ENCODE peak calls at places on chromosomes 12 and 14, in five cellular contexts. E is K562, M is HepG2, H is upper lobe of left lung, S is GM12878. Q is an unnamed sample.

GRCh38 chr12:93911436-93911835 is 234.3 kb downstream of the CRADD start:
- ATAC-seq in S (no peak), M (no peak), E (no peak), H (no peak), Q (no peak)

GRCh38 chr14:21614245-21614644 is 20.5 kb downstream of the OR10G2 start:
- ATAC-seq in M (no peak), H (peak), S (no peak), E (no peak), Q (no peak)

GRCh38 chr12:115341442-115341841 is 657.5 kb upstream of the TBX3 start:
- ATAC-seq in M (no peak), H (no peak), S (peak), E (no peak), Q (peak)

GRCh38 chr12:92495108-92495507 is 207.7 kb upstream of the PLEKHG7 start:
- ATAC-seq in M (no peak), H (no peak), E (no peak), S (peak), Q (no peak)

GRCh38 chr12:120965125-120965524 is 13.2 kb upstream of the HNF1A start:
- ATAC-seq in H (no peak), E (no peak), S (no peak), M (no peak), Q (no peak)

GRCh38 chr12:104006929-104007328 is 41.3 kb downstream of the TDG start:
- ATAC-seq in M (no peak), E (no peak), S (no peak), H (no peak), Q (no peak)

GRCh38 chr14:58638231-58639205 is 756 bp downstream of the DACT1 start:
- ATAC-seq in H (no peak), M (peak), S (peak), E (no peak), Q (peak)

GRCh38 chr12:118220697-118221096 is 84.8 kb downstream of the PEBP1 start:
- ATAC-seq in E (no peak), S (peak), M (no peak), H (no peak), Q (no peak)

GRCh38 chr12:125175576-125175975 is 110.3 kb downstream of the AACS start:
- ATAC-seq in H (no peak), E (peak), S (no peak), M (no peak), Q (no peak)

GRCh38 chr14:68211886-68212285 is 392.3 kb downstream of the RAD51B start:
- ATAC-seq in S (no peak), H (no peak), E (no peak), M (no peak), Q (no peak)

GRCh38 chr14:68271996-68272395 is 452.4 kb downstream of the RAD51B start:
- ATAC-seq in S (peak), M (no peak), E (no peak), H (no peak), Q (peak)

GRCh38 chr14:70888681-70889175 is 18.5 kb upstream of the PCNX1 start:
- ATAC-seq in M (no peak), H (no peak), S (no peak), E (no peak), Q (peak)

GRCh38 chr14:68198713-68199464 is 379.3 kb downstream of the RAD51B start:
- ATAC-seq in E (no peak), S (no peak), M (no peak), H (no peak), Q (no peak)

GRCh38 chr12:2212971-2213869 is 160.4 kb downstream of the CACNA1C start:
- ATAC-seq in E (no peak), H (no peak), S (no peak), M (no peak), Q (peak)

GRCh38 chr12:8491848-8492530 is 21.3 kb upstream of the CLEC4D start:
- ATAC-seq in H (no peak), E (no peak), S (no peak), M (no peak), Q (no peak)

GRCh38 chr12:121766290-121767039 is 27.0 kb downstream of the RHOF start:
- ATAC-seq in M (no peak), S (peak), H (no peak), E (peak), Q (no peak)

GRCh38 chr14:77469041-77469440 is 11.1 kb downstream of the AHSA1 start:
- ATAC-seq in E (peak), M (peak), S (no peak), H (no peak), Q (no peak)

GRCh38 chr12:120215766-120216735 is 15.1 kb upstream of the RPLP0 start:
- ATAC-seq in E (peak), M (no peak), S (no peak), H (no peak), Q (no peak)

GRCh38 chr14:101826359-101826758 is 64.8 kb downstream of the PPP2R5C start:
- ATAC-seq in S (no peak), M (no peak), H (no peak), E (no peak), Q (no peak)

GRCh38 chr14:104604461-104605449 is at the start of gene TMEM179:
- ATAC-seq in S (no peak), E (peak), H (no peak), M (peak), Q (peak)

GRCh38 chr12:98057701-98058100 is 457.7 kb upstream of the TMPO start:
- ATAC-seq in M (no peak), H (no peak), S (no peak), E (no peak), Q (no peak)

GRCh38 chr12:98059659-98060343 is 455.6 kb upstream of the TMPO start:
- ATAC-seq in E (no peak), M (no peak), S (no peak), H (no peak), Q (no peak)

GRCh38 chr12:98060421-98060820 is 455.0 kb upstream of the TMPO start:
- ATAC-seq in H (no peak), S (no peak), E (no peak), M (no peak), Q (no peak)

GRCh38 chr12:98062464-98063245 is 452.7 kb upstream of the TMPO start:
- ATAC-seq in S (no peak), M (no peak), H (no peak), E (no peak), Q (no peak)

DNA sequence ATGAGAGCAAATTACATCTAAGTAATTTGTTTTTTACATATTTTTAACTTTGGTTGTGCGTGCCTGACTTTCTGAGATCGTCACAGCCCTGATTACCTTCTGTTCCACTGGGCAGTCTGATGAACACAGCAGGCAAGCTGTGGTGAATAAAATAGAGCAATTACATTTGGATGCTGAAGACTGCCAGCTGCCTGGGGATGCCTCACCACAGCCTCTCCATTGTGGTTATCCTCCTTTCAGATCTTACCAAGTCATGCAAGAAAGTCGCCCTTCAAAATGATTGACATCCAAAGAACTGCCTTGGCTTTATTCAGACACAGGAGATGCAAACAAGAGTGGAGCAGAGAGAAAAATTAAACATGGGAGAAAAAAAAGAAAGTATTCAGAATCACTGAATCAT is 456.6 kb upstream of the TMPO start:
- ATAC-seq in E (no peak), M (no peak), H (no peak), S (peak), Q (no peak)
- TF ChIP-seq EP300 in E (no peak), M (no peak), H (no peak), S (no peak), Q (no peak)

DNA sequence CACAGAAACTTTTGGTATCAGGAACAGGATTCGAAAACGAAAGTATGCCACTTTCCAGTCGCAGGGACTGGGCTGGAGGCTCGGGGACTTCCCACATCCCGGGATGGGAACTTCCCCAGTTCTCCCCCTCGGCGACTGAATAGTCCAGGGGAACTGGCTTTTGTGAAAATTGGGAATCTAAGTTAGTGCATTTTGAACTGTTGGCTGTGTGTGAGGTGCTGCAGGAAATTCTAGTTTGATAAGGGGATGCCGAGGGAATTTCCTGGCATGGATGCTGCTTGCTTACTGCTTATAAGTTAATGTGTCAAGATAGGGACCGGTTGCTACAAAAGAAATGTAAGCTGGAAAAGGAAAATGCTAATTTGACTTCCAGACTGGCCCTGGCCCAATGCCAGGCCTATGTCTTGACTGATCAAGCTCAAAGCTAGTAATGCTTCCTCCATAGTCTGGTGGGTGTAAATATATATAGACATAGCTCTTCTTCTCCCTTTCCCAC is 73.4 kb upstream of the EIF5 start:
- ATAC-seq in M (peak), H (peak), E (peak), S (no peak), Q (peak)
- TF ChIP-seq POLR2AphosphoS5 in M (no peak), H (no peak), E (no peak), S (no peak), Q (no peak)

GRCh38 chr12:54164402-54165145 is 24.2 kb downstream of the SMUG1 start:
- ATAC-seq in E (no peak), S (no peak), M (no peak), H (no peak), Q (no peak)
- TF ChIP-seq EP300 in E (no peak), S (no peak), M (no peak), H (no peak), Q (no peak)

GRCh38 chr14:98368916-98369315 is 903.1 kb downstream of the BCL11B start:
- ATAC-seq in H (no peak), M (no peak), E (no peak), S (no peak), Q (no peak)
- TF ChIP-seq POLR2AphosphoS5 in H (no peak), M (no peak), E (no peak), S (no peak), Q (no peak)

GRCh38 chr12:117000316-117000715 is 89.6 kb downstream of the FBXW8 start:
- ATAC-seq in E (no peak), S (peak), H (no peak), M (no peak), Q (no peak)

GRCh38 chr12:116996648-116997047 is 85.9 kb downstream of the FBXW8 start:
- ATAC-seq in H (no peak), M (no peak), E (no peak), S (no peak), Q (no peak)

GRCh38 chr12:116990971-116991966 is 80.5 kb downstream of the FBXW8 start:
- ATAC-seq in H (no peak), E (no peak), S (no peak), M (no peak), Q (no peak)

GRCh38 chr12:116999066-116999465 is 88.3 kb downstream of the FBXW8 start:
- ATAC-seq in E (no peak), S (no peak), M (no peak), H (no peak), Q (no peak)

GRCh38 chr12:116996058-116996457 is 85.3 kb downstream of the FBXW8 start:
- ATAC-seq in E (no peak), S (no peak), H (no peak), M (no peak), Q (no peak)
- TF ChIP-seq EP300 in E (no peak), S (no peak), H (no peak), M (no peak), Q (no peak)

GRCh38 chr14:93003945-93004698 is 81.2 kb downstream of the CHGA start:
- ATAC-seq in M (no peak), H (no peak), E (no peak), S (no peak), Q (no peak)
- TF ChIP-seq POLR2AphosphoS5 in M (no peak), H (no peak), E (no peak), S (no peak), Q (no peak)